ENCODE peak calls at places on chromosomes 2 and 18, in eight cellular contexts. S, K, Y, G, V, N, U and H are unnamed samples. For H3K27me3, the result is how much of the 10 kb centered on the place peaks cover.

GRCh38 chr2:158586491-158586890 is 129.7 kb downstream of the PKP4 start:
- DNase-seq in S (no peak), Y (peak), N (no peak), U (no peak), G (no peak), V (no peak), K (no peak), H (no peak)

GRCh38 chr2:154699560-154699901 is 1.0 kb downstream of the KCNJ3 start:
- DNase-seq in N (no peak), G (no peak), U (no peak), S (no peak), Y (no peak), K (peak), V (no peak), H (no peak)

GRCh38 chr2:31980674-31981356 is 30.0 kb downstream of the MEMO1 start:
- DNase-seq in N (no peak), U (no peak), K (no peak), Y (peak), V (no peak), S (peak), G (no peak), H (peak)

GRCh38 chr2:22110244-22110651 is 986.5 kb downstream of the TDRD15 start:
- DNase-seq in V (no peak), N (no peak), K (no peak), S (peak), U (no peak), Y (no peak), G (no peak), H (peak)

GRCh38 chr2:139514946-139515345 is 734.8 kb upstream of the NXPH2 start:
- DNase-seq in G (no peak), S (no peak), N (no peak), Y (no peak), K (no peak), V (no peak), U (no peak), H (no peak)

GRCh38 chr18:58514773-58515172 is 114.1 kb downstream of the ALPK2 start:
- DNase-seq in N (no peak), S (no peak), V (no peak), K (no peak), Y (no peak), G (no peak), U (no peak), H (no peak)

GRCh38 chr2:100011272-100011711 is 131.1 kb downstream of the AFF3 start:
- DNase-seq in S (no peak), N (no peak), G (no peak), U (no peak), Y (peak), V (no peak), K (no peak), H (no peak)

GRCh38 chr2:203656522-203657287 is 49.7 kb upstream of the CD28 start:
- DNase-seq in K (peak), V (peak), G (peak), S (peak), N (peak), U (no peak), Y (peak), H (no peak)

GRCh38 chr2:205738341-205738968 is 56.2 kb downstream of the NRP2 start:
- DNase-seq in K (no peak), G (no peak), V (no peak), U (no peak), Y (peak), S (no peak), N (no peak), H (no peak)

GRCh38 chr2:174681099-174681982 is 82.9 kb downstream of the CHRNA1 start:
- DNase-seq in G (no peak), K (no peak), V (no peak), N (peak), U (no peak), Y (peak), S (peak), H (no peak)

GRCh38 chr18:35582899-35583558 is 1.5 kb downstream of the GALNT1 start:
- DNase-seq in G (no peak), V (no peak), S (peak), N (no peak), K (no peak), Y (peak), U (no peak), H (no peak)

GRCh38 chr18:5106730-5107129 is 90.3 kb downstream of the AKAIN1 start:
- DNase-seq in S (peak), K (no peak), N (no peak), G (no peak), V (no peak), U (no peak), Y (no peak), H (no peak)

GRCh38 chr2:119490106-119490505 is 34.2 kb downstream of the SCTR start:
- DNase-seq in U (no peak), V (no peak), G (no peak), Y (no peak), N (no peak), K (no peak), S (no peak), H (no peak)

GRCh38 chr18:53426656-53427055 is 797.8 kb downstream of the MBD2 start:
- DNase-seq in U (no peak), S (peak), G (no peak), N (peak), Y (no peak), V (no peak), K (no peak), H (no peak)

GRCh38 chr2:23594079-23594494 is 209.1 kb downstream of the KLHL29 start:
- DNase-seq in N (no peak), U (no peak), G (no peak), Y (no peak), K (no peak), V (no peak), S (no peak), H (no peak)

GRCh38 chr2:12169060-12169406 is 422.6 kb downstream of the LPIN1 start:
- DNase-seq in N (no peak), V (no peak), G (no peak), U (no peak), K (no peak), S (no peak), Y (peak), H (no peak)

GRCh38 chr2:180662555-180662954 is 317.9 kb upstream of the UBE2E3 start:
- DNase-seq in S (no peak), K (no peak), V (no peak), G (no peak), N (no peak), Y (no peak), U (no peak), H (no peak)

GRCh38 chr18:35695384-35695783 is 113.8 kb downstream of the GALNT1 start:
- DNase-seq in V (no peak), Y (no peak), U (no peak), N (no peak), S (no peak), K (no peak), G (no peak), H (no peak)

GRCh38 chr2:49251766-49252165 is 97.5 kb upstream of the FSHR start:
- DNase-seq in U (no peak), K (no peak), S (no peak), Y (peak), V (no peak), G (no peak), N (no peak), H (no peak)

GRCh38 chr2:160700006-160700405 is 206.4 kb upstream of the RBMS1 start:
- DNase-seq in G (no peak), K (no peak), S (no peak), U (no peak), V (no peak), N (no peak), Y (peak), H (no peak)

GRCh38 chr2:117786520-117786919 is 28.0 kb upstream of the DDX18 start:
- DNase-seq in S (no peak), V (no peak), Y (no peak), U (no peak), K (no peak), N (no peak), G (no peak), H (no peak)

GRCh38 chr2:240437861-240438809 is 2.7 kb downstream of the GPC1 start:
- DNase-seq in N (peak), G (peak), Y (peak), U (peak), S (peak), V (peak), K (peak), H (peak)

GRCh38 chr2:234682492-234683228 is 185.8 kb upstream of the ARL4C start:
- DNase-seq in N (peak), S (no peak), V (no peak), Y (no peak), U (no peak), K (no peak), G (no peak), H (no peak)

GRCh38 chr18:8980496-8981402 is 121.8 kb upstream of the NDUFV2 start:
- DNase-seq in K (no peak), N (no peak), V (no peak), G (no peak), Y (no peak), U (no peak), S (peak), H (no peak)

GRCh38 chr2:72037322-72037721 is 110.3 kb downstream of the CYP26B1 start:
- DNase-seq in N (peak), U (no peak), Y (no peak), G (peak), K (no peak), S (no peak), V (no peak), H (peak)

GRCh38 chr18:28013064-28013463 is 163.9 kb downstream of the CDH2 start:
- DNase-seq in K (no peak), G (no peak), Y (peak), V (no peak), S (no peak), N (no peak), U (no peak), H (no peak)

GRCh38 chr2:85164145-85164559 is 31.0 kb downstream of the TCF7L1 start:
- DNase-seq in K (no peak), N (no peak), U (no peak), Y (no peak), G (no peak), V (no peak), S (peak), H (peak)

GRCh38 chr2:167332358-167332757 is 444.1 kb downstream of the XIRP2 start:
- DNase-seq in N (peak), Y (no peak), K (no peak), S (no peak), G (no peak), V (no peak), U (no peak), H (no peak)

GRCh38 chr2:11168488-11168887 is 13.2 kb downstream of the SLC66A3 start:
- DNase-seq in N (no peak), V (no peak), U (no peak), Y (no peak), G (no peak), S (peak), K (no peak), H (peak)

GRCh38 chr2:71889991-71890684 is 257.5 kb downstream of the CYP26B1 start:
- DNase-seq in V (peak), Y (peak), S (no peak), U (no peak), K (no peak), N (no peak), G (no peak), H (no peak)

GRCh38 chr2:177332041-177332991 is 60.3 kb upstream of the AGPS start:
- DNase-seq in G (no peak), N (peak), U (peak), K (no peak), V (peak), Y (peak), S (peak), H (peak)

GRCh38 chr18:49342690-49343089 is 117.8 kb downstream of the DYM start:
- DNase-seq in Y (no peak), K (no peak), N (no peak), S (no peak), U (no peak), G (no peak), V (no peak), H (no peak)

GRCh38 chr2:136871424-136871823 is 106.1 kb downstream of the THSD7B start:
- DNase-seq in V (no peak), U (no peak), G (no peak), N (no peak), S (no peak), Y (no peak), K (no peak), H (no peak)

GRCh38 chr2:142722569-142722968 is 154.9 kb upstream of the KYNU start:
- DNase-seq in G (no peak), U (no peak), N (no peak), V (no peak), S (no peak), K (no peak), Y (peak), H (no peak)

GRCh38 chr2:127701651-127702394 is 526 bp downstream of the SFT2D3 start:
- DNase-seq in G (peak), Y (peak), V (peak), K (peak), U (peak), N (peak), S (peak), H (peak)
- H3K4me3 ChIP-seq in G (peak), Y (peak), V (peak), K (peak), U (peak), N (peak), S (peak), H (peak)

GRCh38 chr2:96866149-96866548 is 3.7 kb downstream of the SEMA4C start:
- DNase-seq in N (no peak), G (no peak), V (no peak), U (no peak), K (no peak), Y (no peak), S (no peak), H (no peak)

GRCh38 chr2:96865654-96866053 is 4.2 kb downstream of the SEMA4C start:
- DNase-seq in K (no peak), G (no peak), N (no peak), U (no peak), S (no peak), Y (no peak), V (no peak), H (no peak)

GRCh38 chr2:96861074-96861473 is 3.3 kb upstream of the ANKRD39 start:
- DNase-seq in G (peak), N (peak), S (no peak), V (no peak), U (no peak), Y (no peak), K (no peak), H (no peak)

GRCh38 chr2:96864343-96865091 is 5.4 kb downstream of the SEMA4C start:
- DNase-seq in U (no peak), V (peak), G (peak), K (peak), S (no peak), Y (no peak), N (no peak), H (no peak)

GRCh38 chr2:96863575-96864342 is 5.9 kb upstream of the ANKRD39 start:
- DNase-seq in U (no peak), S (no peak), N (peak), Y (no peak), G (no peak), V (no peak), K (no peak), H (no peak)
- H3K27me3 ChIP-seq in U (under half), S (under half), N (under half), Y (under half), G (under half), V (under half), K (under half), H (under half)

DNA sequence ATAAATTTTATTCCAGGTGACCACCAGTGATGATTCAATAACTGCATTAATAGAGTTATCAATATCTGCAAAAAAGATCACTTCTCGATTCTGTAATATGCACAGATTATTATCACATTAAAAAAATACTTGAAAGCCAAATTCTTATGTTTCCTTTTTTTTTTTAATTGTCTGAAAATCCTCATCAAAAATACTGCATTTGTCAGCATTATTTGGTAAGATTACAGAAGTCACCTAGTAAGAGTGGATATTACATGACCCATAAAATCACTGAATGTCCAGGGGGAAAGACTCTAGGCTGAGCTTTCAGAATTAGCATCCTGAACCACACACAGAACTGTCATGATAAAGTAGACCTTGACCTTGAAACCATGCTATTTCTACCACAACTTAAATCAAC is 617.2 kb upstream of the CDH7 start:
- DNase-seq in U (no peak), G (no peak), S (no peak), Y (no peak), K (no peak), V (no peak), N (no peak), H (no peak)
- H3K4me3 ChIP-seq in U (no peak), G (no peak), S (no peak), Y (no peak), K (no peak), V (no peak), N (no peak), H (no peak)

GRCh38 chr18:50558948-50559749 is 738 bp upstream of the MAPK4 start:
- DNase-seq in S (peak), U (no peak), V (no peak), N (no peak), Y (no peak), K (no peak), G (peak), H (no peak)
- H3K27me3 ChIP-seq in S (half or more), U (under half), V (under half), N (half or more), Y (under half), K (under half), G (under half), H (half or more)

GRCh38 chr2:195658541-195658890 is 1.5 kb downstream of the SLC39A10 start:
- DNase-seq in U (peak), G (no peak), V (no peak), K (no peak), S (no peak), N (no peak), Y (peak), H (no peak)
- H3K4me3 ChIP-seq in U (peak), G (peak), V (no peak), K (peak), S (peak), N (peak), Y (peak), H (peak)

DNA sequence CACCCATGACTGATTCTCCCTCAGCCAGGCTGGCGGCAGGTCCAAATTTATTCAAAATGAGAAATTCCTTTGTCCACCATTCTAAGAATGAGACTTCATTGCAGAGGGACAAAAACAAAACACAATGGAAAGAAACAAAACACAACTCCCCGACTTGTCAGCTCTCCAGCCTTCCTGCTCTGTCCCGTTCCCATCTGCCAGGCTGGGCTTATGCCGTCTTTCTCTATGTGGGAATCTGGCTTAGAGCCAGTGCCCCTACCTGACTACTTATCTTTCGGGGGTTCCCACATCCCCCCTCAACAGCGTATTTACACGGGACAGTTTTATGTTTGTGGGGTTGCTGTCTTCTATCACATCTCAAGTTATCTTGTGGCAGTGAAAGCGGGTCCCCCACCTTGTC is 13.8 kb downstream of the CELF4 start:
- DNase-seq in U (no peak), V (no peak), G (no peak), Y (no peak), K (no peak), N (no peak), S (no peak), H (no peak)
- H3K27me3 ChIP-seq in U (under half), V (under half), G (under half), Y (under half), K (under half), N (under half), S (under half), H (under half)

DNA sequence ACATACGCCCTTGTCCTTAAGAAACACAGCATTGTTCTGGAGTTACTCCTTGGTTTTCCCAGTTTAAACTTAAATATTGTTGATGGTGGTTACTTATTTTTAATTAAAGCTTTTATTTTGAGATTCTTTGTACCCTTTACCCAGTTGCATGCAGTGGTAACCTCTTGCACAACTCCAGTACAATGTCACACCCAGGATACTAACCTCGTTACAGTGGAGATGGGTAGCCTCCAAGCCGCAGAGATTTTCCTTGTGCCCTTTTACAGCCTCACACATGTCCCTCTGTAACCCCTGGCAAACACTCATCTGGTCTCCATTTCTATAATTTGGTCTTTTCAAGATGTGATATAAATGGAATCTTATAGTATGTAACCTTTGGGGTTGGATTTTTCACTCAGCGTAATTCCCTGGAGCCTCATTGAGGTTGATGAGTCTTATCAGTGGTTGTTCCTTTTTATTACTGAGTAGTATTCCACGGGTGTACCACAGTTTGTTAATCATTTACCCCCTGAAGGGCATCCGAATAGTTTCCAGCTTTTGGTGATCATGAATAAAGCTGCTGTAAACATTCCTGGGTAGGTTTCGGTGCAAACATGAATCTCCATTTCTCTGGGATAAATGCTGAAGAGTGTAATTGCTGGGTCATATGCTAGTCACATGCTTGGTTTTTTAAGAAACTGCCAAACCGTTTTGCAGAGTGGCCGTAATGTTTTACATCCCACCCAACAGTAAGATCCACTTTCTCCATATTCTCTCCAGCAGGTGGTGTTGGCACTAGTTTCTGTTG is 68.5 kb downstream of the DGKD start:
- DNase-seq in U (no peak), V (peak), S (no peak), N (no peak), Y (no peak), K (no peak), G (peak), H (no peak)
- H3K4me3 ChIP-seq in U (peak), V (no peak), S (no peak), N (no peak), Y (no peak), K (no peak), G (no peak), H (no peak)

GRCh38 chr2:222296311-222296736 is 2.5 kb downstream of the PAX3 start:
- DNase-seq in N (peak), Y (no peak), G (no peak), K (no peak), V (no peak), S (no peak), U (no peak), H (no peak)

GRCh38 chr2:222296911-222297599 is 1.7 kb downstream of the PAX3 start:
- DNase-seq in K (peak), U (no peak), G (no peak), N (peak), Y (no peak), S (peak), V (no peak), H (peak)

GRCh38 chr2:222293660-222294630 is 4.9 kb downstream of the PAX3 start:
- DNase-seq in Y (no peak), G (no peak), U (no peak), V (no peak), S (peak), N (peak), K (no peak), H (peak)

GRCh38 chr2:222295368-222296041 is 3.3 kb downstream of the PAX3 start:
- DNase-seq in Y (no peak), K (peak), S (peak), G (no peak), U (no peak), N (peak), V (no peak), H (peak)

DNA sequence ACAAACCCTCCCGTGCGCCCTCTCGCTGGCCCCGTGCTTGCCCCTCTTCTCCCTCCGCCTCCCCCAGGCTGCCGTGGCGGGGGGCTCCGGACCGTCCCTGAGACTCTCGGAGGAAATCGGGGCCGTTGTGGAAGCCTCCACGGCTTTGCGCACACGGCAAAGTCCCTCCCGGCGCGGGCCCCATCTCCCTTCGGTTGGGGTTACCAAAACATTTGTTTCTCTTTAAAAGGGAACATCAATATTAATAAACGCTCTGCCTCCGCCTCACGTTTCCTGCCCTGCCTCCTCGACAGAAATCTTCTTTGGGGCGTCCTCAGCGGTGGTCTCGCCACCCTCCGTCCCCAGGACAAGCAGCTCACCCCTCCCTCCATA is 3.8 kb downstream of the PAX3 start:
- DNase-seq in K (peak), V (no peak), U (no peak), N (peak), S (peak), Y (no peak), G (no peak), H (peak)
- H3K27me3 ChIP-seq in K (under half), V (under half), U (half or more), N (half or more), S (half or more), Y (half or more), G (half or more), H (half or more)

GRCh38 chr2:219059725-219060682 is 717 bp downstream of the IHH start:
- DNase-seq in U (no peak), N (peak), K (peak), V (no peak), Y (no peak), S (peak), G (peak), H (peak)
- H3K4me3 ChIP-seq in U (no peak), N (peak), K (peak), V (peak), Y (no peak), S (peak), G (peak), H (peak)